ENCODE peak calls at places on chromosomes 2 and 18, in ten cellular contexts. One of them, this sample, is unnamed.

GRCh38 chr2:219714681-219715080 is 87.3 kb downstream of the SLC4A3 start:
- DNase-seq in stimulated activated CD4-positive, alpha-beta T cell treated with anti-CD3 and anti-CD28 coated beads, Interleukin-12 subunit alpha, Interleukin-12 subunit beta, amount 100 ng/mL, for 24 hours: no peak
- DNase-seq in NCI-H1092 treated with DMSO at 0.1 percent for 48 hours: no peak
- DNase-seq in CD8-positive, alpha-beta memory T cell: no peak
- DNase-seq in activated T-cell treated with anti-CD3 and anti-CD28 coated beads for 1 hour: no peak
- DNase-seq in GM04504: no peak
- DNase-seq in transverse colon: no peak
- DNase-seq in Peyer's patch: no peak
- DNase-seq in NCI-H2107: no peak
- DNase-seq in amniotic stem cell: no peak
- DNase-seq in this sample: no peak

GRCh38 chr2:216596234-216596985 is 36.8 kb upstream of the IGFBP2 start:
- DNase-seq in stimulated activated CD4-positive, alpha-beta T cell treated with anti-CD3 and anti-CD28 coated beads, Interleukin-12 subunit alpha, Interleukin-12 subunit beta, amount 100 ng/mL, for 24 hours: no peak
- DNase-seq in NCI-H1092 treated with DMSO at 0.1 percent for 48 hours: peak; percentile 33
- DNase-seq in CD8-positive, alpha-beta memory T cell: no peak
- DNase-seq in activated T-cell treated with anti-CD3 and anti-CD28 coated beads for 1 hour: no peak
- DNase-seq in GM04504: peak; percentile 92
- DNase-seq in transverse colon: no peak
- DNase-seq in Peyer's patch: no peak
- DNase-seq in NCI-H2107: no peak
- DNase-seq in amniotic stem cell: peak; percentile 28
- DNase-seq in this sample: no peak

GRCh38 chr2:72041638-72042111 is 106.0 kb downstream of the CYP26B1 start:
- DNase-seq in stimulated activated CD4-positive, alpha-beta T cell treated with anti-CD3 and anti-CD28 coated beads, Interleukin-12 subunit alpha, Interleukin-12 subunit beta, amount 100 ng/mL, for 24 hours: no peak
- DNase-seq in NCI-H1092 treated with DMSO at 0.1 percent for 48 hours: no peak
- DNase-seq in CD8-positive, alpha-beta memory T cell: no peak
- DNase-seq in activated T-cell treated with anti-CD3 and anti-CD28 coated beads for 1 hour: no peak
- DNase-seq in GM04504: no peak
- DNase-seq in transverse colon: no peak
- DNase-seq in Peyer's patch: no peak
- DNase-seq in NCI-H2107: no peak
- DNase-seq in amniotic stem cell: no peak
- DNase-seq in this sample: no peak

GRCh38 chr2:226639550-226639949 is 160.1 kb downstream of the IRS1 start:
- DNase-seq in stimulated activated CD4-positive, alpha-beta T cell treated with anti-CD3 and anti-CD28 coated beads, Interleukin-12 subunit alpha, Interleukin-12 subunit beta, amount 100 ng/mL, for 24 hours: no peak
- DNase-seq in NCI-H1092 treated with DMSO at 0.1 percent for 48 hours: no peak
- DNase-seq in CD8-positive, alpha-beta memory T cell: no peak
- DNase-seq in activated T-cell treated with anti-CD3 and anti-CD28 coated beads for 1 hour: no peak
- DNase-seq in GM04504: no peak
- DNase-seq in transverse colon: no peak
- DNase-seq in Peyer's patch: no peak
- DNase-seq in NCI-H2107: no peak
- DNase-seq in amniotic stem cell: no peak
- DNase-seq in this sample: no peak

GRCh38 chr2:99652862-99653261 is 163.0 kb upstream of the REV1 start:
- DNase-seq in stimulated activated CD4-positive, alpha-beta T cell treated with anti-CD3 and anti-CD28 coated beads, Interleukin-12 subunit alpha, Interleukin-12 subunit beta, amount 100 ng/mL, for 24 hours: no peak
- DNase-seq in NCI-H1092 treated with DMSO at 0.1 percent for 48 hours: no peak
- DNase-seq in CD8-positive, alpha-beta memory T cell: no peak
- DNase-seq in activated T-cell treated with anti-CD3 and anti-CD28 coated beads for 1 hour: no peak
- DNase-seq in GM04504: no peak
- DNase-seq in transverse colon: no peak
- DNase-seq in Peyer's patch: no peak
- DNase-seq in NCI-H2107: no peak
- DNase-seq in amniotic stem cell: no peak
- DNase-seq in this sample: no peak

GRCh38 chr18:58135170-58135569 is 91.1 kb downstream of the NEDD4L start:
- DNase-seq in stimulated activated CD4-positive, alpha-beta T cell treated with anti-CD3 and anti-CD28 coated beads, Interleukin-12 subunit alpha, Interleukin-12 subunit beta, amount 100 ng/mL, for 24 hours: no peak
- DNase-seq in NCI-H1092 treated with DMSO at 0.1 percent for 48 hours: no peak
- DNase-seq in CD8-positive, alpha-beta memory T cell: no peak
- DNase-seq in activated T-cell treated with anti-CD3 and anti-CD28 coated beads for 1 hour: no peak
- DNase-seq in GM04504: peak; percentile 85
- DNase-seq in transverse colon: peak; percentile 4
- DNase-seq in Peyer's patch: no peak
- DNase-seq in NCI-H2107: no peak
- DNase-seq in amniotic stem cell: no peak
- DNase-seq in this sample: no peak

GRCh38 chr18:43159091-43159490 is 43.6 kb upstream of the RIT2 start:
- DNase-seq in stimulated activated CD4-positive, alpha-beta T cell treated with anti-CD3 and anti-CD28 coated beads, Interleukin-12 subunit alpha, Interleukin-12 subunit beta, amount 100 ng/mL, for 24 hours: no peak
- DNase-seq in NCI-H1092 treated with DMSO at 0.1 percent for 48 hours: peak; percentile 82
- DNase-seq in CD8-positive, alpha-beta memory T cell: no peak
- DNase-seq in activated T-cell treated with anti-CD3 and anti-CD28 coated beads for 1 hour: no peak
- DNase-seq in GM04504: no peak
- DNase-seq in transverse colon: no peak
- DNase-seq in Peyer's patch: no peak
- DNase-seq in NCI-H2107: no peak
- DNase-seq in amniotic stem cell: no peak
- DNase-seq in this sample: no peak

GRCh38 chr18:66473882-66474281 is 130.0 kb downstream of the CDH19 start:
- DNase-seq in stimulated activated CD4-positive, alpha-beta T cell treated with anti-CD3 and anti-CD28 coated beads, Interleukin-12 subunit alpha, Interleukin-12 subunit beta, amount 100 ng/mL, for 24 hours: no peak
- DNase-seq in NCI-H1092 treated with DMSO at 0.1 percent for 48 hours: no peak
- DNase-seq in CD8-positive, alpha-beta memory T cell: no peak
- DNase-seq in activated T-cell treated with anti-CD3 and anti-CD28 coated beads for 1 hour: no peak
- DNase-seq in GM04504: no peak
- DNase-seq in transverse colon: no peak
- DNase-seq in Peyer's patch: no peak
- DNase-seq in NCI-H2107: no peak
- DNase-seq in amniotic stem cell: no peak
- DNase-seq in this sample: no peak

GRCh38 chr2:239706407-239706806 is 305.6 kb upstream of the HDAC4 start:
- DNase-seq in stimulated activated CD4-positive, alpha-beta T cell treated with anti-CD3 and anti-CD28 coated beads, Interleukin-12 subunit alpha, Interleukin-12 subunit beta, amount 100 ng/mL, for 24 hours: no peak
- DNase-seq in NCI-H1092 treated with DMSO at 0.1 percent for 48 hours: no peak
- DNase-seq in CD8-positive, alpha-beta memory T cell: no peak
- DNase-seq in activated T-cell treated with anti-CD3 and anti-CD28 coated beads for 1 hour: no peak
- DNase-seq in GM04504: no peak
- DNase-seq in transverse colon: no peak
- DNase-seq in Peyer's patch: peak; percentile 25
- DNase-seq in NCI-H2107: no peak
- DNase-seq in amniotic stem cell: no peak
- DNase-seq in this sample: no peak

GRCh38 chr2:145404690-145405089 is 884.8 kb upstream of the ZEB2 start:
- DNase-seq in stimulated activated CD4-positive, alpha-beta T cell treated with anti-CD3 and anti-CD28 coated beads, Interleukin-12 subunit alpha, Interleukin-12 subunit beta, amount 100 ng/mL, for 24 hours: no peak
- DNase-seq in NCI-H1092 treated with DMSO at 0.1 percent for 48 hours: no peak
- DNase-seq in CD8-positive, alpha-beta memory T cell: no peak
- DNase-seq in activated T-cell treated with anti-CD3 and anti-CD28 coated beads for 1 hour: no peak
- DNase-seq in GM04504: no peak
- DNase-seq in transverse colon: no peak
- DNase-seq in Peyer's patch: no peak
- DNase-seq in NCI-H2107: no peak
- DNase-seq in amniotic stem cell: no peak
- DNase-seq in this sample: no peak

GRCh38 chr2:110794951-110795350 is 62.6 kb downstream of the ACOXL start:
- DNase-seq in stimulated activated CD4-positive, alpha-beta T cell treated with anti-CD3 and anti-CD28 coated beads, Interleukin-12 subunit alpha, Interleukin-12 subunit beta, amount 100 ng/mL, for 24 hours: no peak
- DNase-seq in NCI-H1092 treated with DMSO at 0.1 percent for 48 hours: no peak
- DNase-seq in CD8-positive, alpha-beta memory T cell: no peak
- DNase-seq in activated T-cell treated with anti-CD3 and anti-CD28 coated beads for 1 hour: no peak
- DNase-seq in GM04504: no peak
- DNase-seq in transverse colon: no peak
- DNase-seq in Peyer's patch: no peak
- DNase-seq in NCI-H2107: no peak
- DNase-seq in amniotic stem cell: no peak
- DNase-seq in this sample: no peak

GRCh38 chr2:203328735-203329549 is 748 bp downstream of the ABI2 start:
- DNase-seq in stimulated activated CD4-positive, alpha-beta T cell treated with anti-CD3 and anti-CD28 coated beads, Interleukin-12 subunit alpha, Interleukin-12 subunit beta, amount 100 ng/mL, for 24 hours: peak; percentile 37
- DNase-seq in NCI-H1092 treated with DMSO at 0.1 percent for 48 hours: peak; percentile 53
- DNase-seq in CD8-positive, alpha-beta memory T cell: peak; percentile 49
- DNase-seq in activated T-cell treated with anti-CD3 and anti-CD28 coated beads for 1 hour: peak; percentile 8
- DNase-seq in GM04504: no peak
- DNase-seq in transverse colon: peak; percentile 30
- DNase-seq in Peyer's patch: peak; percentile 57
- DNase-seq in NCI-H2107: no peak
- DNase-seq in amniotic stem cell: peak; percentile 45
- DNase-seq in this sample: peak; percentile 16

GRCh38 chr2:20479835-20480234 is 33.0 kb downstream of the RHOB start:
- DNase-seq in stimulated activated CD4-positive, alpha-beta T cell treated with anti-CD3 and anti-CD28 coated beads, Interleukin-12 subunit alpha, Interleukin-12 subunit beta, amount 100 ng/mL, for 24 hours: no peak
- DNase-seq in NCI-H1092 treated with DMSO at 0.1 percent for 48 hours: no peak
- DNase-seq in CD8-positive, alpha-beta memory T cell: no peak
- DNase-seq in activated T-cell treated with anti-CD3 and anti-CD28 coated beads for 1 hour: no peak
- DNase-seq in GM04504: no peak
- DNase-seq in transverse colon: no peak
- DNase-seq in Peyer's patch: no peak
- DNase-seq in NCI-H2107: no peak
- DNase-seq in amniotic stem cell: no peak
- DNase-seq in this sample: no peak

GRCh38 chr2:223587301-223587700 is 14.9 kb downstream of the SCG2 start:
- DNase-seq in stimulated activated CD4-positive, alpha-beta T cell treated with anti-CD3 and anti-CD28 coated beads, Interleukin-12 subunit alpha, Interleukin-12 subunit beta, amount 100 ng/mL, for 24 hours: no peak
- DNase-seq in NCI-H1092 treated with DMSO at 0.1 percent for 48 hours: no peak
- DNase-seq in CD8-positive, alpha-beta memory T cell: no peak
- DNase-seq in activated T-cell treated with anti-CD3 and anti-CD28 coated beads for 1 hour: no peak
- DNase-seq in GM04504: no peak
- DNase-seq in transverse colon: no peak
- DNase-seq in Peyer's patch: no peak
- DNase-seq in NCI-H2107: no peak
- DNase-seq in amniotic stem cell: no peak
- DNase-seq in this sample: no peak

GRCh38 chr2:207161724-207162123 is 4.0 kb downstream of the KLF7 start:
- DNase-seq in stimulated activated CD4-positive, alpha-beta T cell treated with anti-CD3 and anti-CD28 coated beads, Interleukin-12 subunit alpha, Interleukin-12 subunit beta, amount 100 ng/mL, for 24 hours: no peak
- DNase-seq in NCI-H1092 treated with DMSO at 0.1 percent for 48 hours: no peak
- DNase-seq in CD8-positive, alpha-beta memory T cell: no peak
- DNase-seq in activated T-cell treated with anti-CD3 and anti-CD28 coated beads for 1 hour: no peak
- DNase-seq in GM04504: peak; percentile 55
- DNase-seq in transverse colon: no peak
- DNase-seq in Peyer's patch: no peak
- DNase-seq in NCI-H2107: no peak
- DNase-seq in amniotic stem cell: no peak
- DNase-seq in this sample: no peak

GRCh38 chr2:191631754-191632153 is 46.2 kb upstream of the NABP1 start:
- DNase-seq in stimulated activated CD4-positive, alpha-beta T cell treated with anti-CD3 and anti-CD28 coated beads, Interleukin-12 subunit alpha, Interleukin-12 subunit beta, amount 100 ng/mL, for 24 hours: no peak
- DNase-seq in NCI-H1092 treated with DMSO at 0.1 percent for 48 hours: no peak
- DNase-seq in CD8-positive, alpha-beta memory T cell: no peak
- DNase-seq in activated T-cell treated with anti-CD3 and anti-CD28 coated beads for 1 hour: no peak
- DNase-seq in GM04504: peak; percentile 68
- DNase-seq in transverse colon: peak; percentile 41
- DNase-seq in Peyer's patch: no peak
- DNase-seq in NCI-H2107: no peak
- DNase-seq in amniotic stem cell: no peak
- DNase-seq in this sample: no peak

GRCh38 chr2:221446140-221446539 is 126.0 kb downstream of the EPHA4 start:
- DNase-seq in stimulated activated CD4-positive, alpha-beta T cell treated with anti-CD3 and anti-CD28 coated beads, Interleukin-12 subunit alpha, Interleukin-12 subunit beta, amount 100 ng/mL, for 24 hours: no peak
- DNase-seq in NCI-H1092 treated with DMSO at 0.1 percent for 48 hours: no peak
- DNase-seq in CD8-positive, alpha-beta memory T cell: no peak
- DNase-seq in activated T-cell treated with anti-CD3 and anti-CD28 coated beads for 1 hour: no peak
- DNase-seq in GM04504: no peak
- DNase-seq in transverse colon: no peak
- DNase-seq in Peyer's patch: no peak
- DNase-seq in NCI-H2107: no peak
- DNase-seq in amniotic stem cell: no peak
- DNase-seq in this sample: no peak

GRCh38 chr2:241935314-241935713 is 65.8 kb downstream of the RTP5 start:
- DNase-seq in stimulated activated CD4-positive, alpha-beta T cell treated with anti-CD3 and anti-CD28 coated beads, Interleukin-12 subunit alpha, Interleukin-12 subunit beta, amount 100 ng/mL, for 24 hours: no peak
- DNase-seq in NCI-H1092 treated with DMSO at 0.1 percent for 48 hours: no peak
- DNase-seq in CD8-positive, alpha-beta memory T cell: no peak
- DNase-seq in activated T-cell treated with anti-CD3 and anti-CD28 coated beads for 1 hour: no peak
- DNase-seq in GM04504: peak; percentile 46
- DNase-seq in transverse colon: no peak
- DNase-seq in Peyer's patch: no peak
- DNase-seq in NCI-H2107: no peak
- DNase-seq in amniotic stem cell: peak; percentile 69
- DNase-seq in this sample: no peak

GRCh38 chr18:79786781-79787526 is 10.8 kb upstream of the KCNG2 start:
- DNase-seq in stimulated activated CD4-positive, alpha-beta T cell treated with anti-CD3 and anti-CD28 coated beads, Interleukin-12 subunit alpha, Interleukin-12 subunit beta, amount 100 ng/mL, for 24 hours: no peak
- DNase-seq in NCI-H1092 treated with DMSO at 0.1 percent for 48 hours: no peak
- DNase-seq in CD8-positive, alpha-beta memory T cell: peak; percentile 29
- DNase-seq in activated T-cell treated with anti-CD3 and anti-CD28 coated beads for 1 hour: no peak
- DNase-seq in GM04504: peak; percentile 10
- DNase-seq in transverse colon: no peak
- DNase-seq in Peyer's patch: no peak
- DNase-seq in NCI-H2107: no peak
- DNase-seq in amniotic stem cell: no peak
- DNase-seq in this sample: no peak

GRCh38 chr2:178476477-178476876 is 1.9 kb downstream of the FKBP7 start:
- DNase-seq in stimulated activated CD4-positive, alpha-beta T cell treated with anti-CD3 and anti-CD28 coated beads, Interleukin-12 subunit alpha, Interleukin-12 subunit beta, amount 100 ng/mL, for 24 hours: no peak
- DNase-seq in NCI-H1092 treated with DMSO at 0.1 percent for 48 hours: no peak
- DNase-seq in CD8-positive, alpha-beta memory T cell: no peak
- DNase-seq in activated T-cell treated with anti-CD3 and anti-CD28 coated beads for 1 hour: no peak
- DNase-seq in GM04504: no peak
- DNase-seq in transverse colon: no peak
- DNase-seq in Peyer's patch: no peak
- DNase-seq in NCI-H2107: no peak
- DNase-seq in amniotic stem cell: no peak
- DNase-seq in this sample: no peak

GRCh38 chr2:144132357-144132756 is 387.6 kb downstream of the ZEB2 start:
- DNase-seq in stimulated activated CD4-positive, alpha-beta T cell treated with anti-CD3 and anti-CD28 coated beads, Interleukin-12 subunit alpha, Interleukin-12 subunit beta, amount 100 ng/mL, for 24 hours: no peak
- DNase-seq in NCI-H1092 treated with DMSO at 0.1 percent for 48 hours: no peak
- DNase-seq in CD8-positive, alpha-beta memory T cell: no peak
- DNase-seq in activated T-cell treated with anti-CD3 and anti-CD28 coated beads for 1 hour: no peak
- DNase-seq in GM04504: no peak
- DNase-seq in transverse colon: no peak
- DNase-seq in Peyer's patch: no peak
- DNase-seq in NCI-H2107: no peak
- DNase-seq in amniotic stem cell: no peak
- DNase-seq in this sample: no peak

GRCh38 chr2:157672129-157672528 is 43.5 kb upstream of the ACVR1C start:
- DNase-seq in stimulated activated CD4-positive, alpha-beta T cell treated with anti-CD3 and anti-CD28 coated beads, Interleukin-12 subunit alpha, Interleukin-12 subunit beta, amount 100 ng/mL, for 24 hours: no peak
- DNase-seq in NCI-H1092 treated with DMSO at 0.1 percent for 48 hours: no peak
- DNase-seq in CD8-positive, alpha-beta memory T cell: no peak
- DNase-seq in activated T-cell treated with anti-CD3 and anti-CD28 coated beads for 1 hour: no peak
- DNase-seq in GM04504: no peak
- DNase-seq in transverse colon: no peak
- DNase-seq in Peyer's patch: no peak
- DNase-seq in NCI-H2107: no peak
- DNase-seq in amniotic stem cell: no peak
- DNase-seq in this sample: no peak

GRCh38 chr2:30475542-30475941 is 28.5 kb downstream of the LCLAT1 start:
- DNase-seq in stimulated activated CD4-positive, alpha-beta T cell treated with anti-CD3 and anti-CD28 coated beads, Interleukin-12 subunit alpha, Interleukin-12 subunit beta, amount 100 ng/mL, for 24 hours: no peak
- DNase-seq in NCI-H1092 treated with DMSO at 0.1 percent for 48 hours: no peak
- DNase-seq in CD8-positive, alpha-beta memory T cell: no peak
- DNase-seq in activated T-cell treated with anti-CD3 and anti-CD28 coated beads for 1 hour: no peak
- DNase-seq in GM04504: no peak
- DNase-seq in transverse colon: no peak
- DNase-seq in Peyer's patch: no peak
- DNase-seq in NCI-H2107: no peak
- DNase-seq in amniotic stem cell: no peak
- DNase-seq in this sample: no peak

GRCh38 chr2:226308981-226309380 is 490.6 kb downstream of the IRS1 start:
- DNase-seq in stimulated activated CD4-positive, alpha-beta T cell treated with anti-CD3 and anti-CD28 coated beads, Interleukin-12 subunit alpha, Interleukin-12 subunit beta, amount 100 ng/mL, for 24 hours: no peak
- DNase-seq in NCI-H1092 treated with DMSO at 0.1 percent for 48 hours: no peak
- DNase-seq in CD8-positive, alpha-beta memory T cell: no peak
- DNase-seq in activated T-cell treated with anti-CD3 and anti-CD28 coated beads for 1 hour: no peak
- DNase-seq in GM04504: peak; percentile 93
- DNase-seq in transverse colon: no peak
- DNase-seq in Peyer's patch: no peak
- DNase-seq in NCI-H2107: no peak
- DNase-seq in amniotic stem cell: no peak
- DNase-seq in this sample: no peak

GRCh38 chr18:80037869-80038630 is 3.8 kb downstream of the RBFA start:
- DNase-seq in stimulated activated CD4-positive, alpha-beta T cell treated with anti-CD3 and anti-CD28 coated beads, Interleukin-12 subunit alpha, Interleukin-12 subunit beta, amount 100 ng/mL, for 24 hours: no peak
- DNase-seq in NCI-H1092 treated with DMSO at 0.1 percent for 48 hours: no peak
- DNase-seq in CD8-positive, alpha-beta memory T cell: no peak
- DNase-seq in activated T-cell treated with anti-CD3 and anti-CD28 coated beads for 1 hour: no peak
- DNase-seq in GM04504: no peak
- DNase-seq in transverse colon: no peak
- DNase-seq in Peyer's patch: no peak
- DNase-seq in NCI-H2107: no peak
- DNase-seq in amniotic stem cell: no peak
- DNase-seq in this sample: no peak

GRCh38 chr2:160315337-160315736 is 115.3 kb upstream of the ITGB6 start:
- DNase-seq in stimulated activated CD4-positive, alpha-beta T cell treated with anti-CD3 and anti-CD28 coated beads, Interleukin-12 subunit alpha, Interleukin-12 subunit beta, amount 100 ng/mL, for 24 hours: no peak
- DNase-seq in NCI-H1092 treated with DMSO at 0.1 percent for 48 hours: no peak
- DNase-seq in CD8-positive, alpha-beta memory T cell: no peak
- DNase-seq in activated T-cell treated with anti-CD3 and anti-CD28 coated beads for 1 hour: no peak
- DNase-seq in GM04504: no peak
- DNase-seq in transverse colon: no peak
- DNase-seq in Peyer's patch: no peak
- DNase-seq in NCI-H2107: no peak
- DNase-seq in amniotic stem cell: no peak
- DNase-seq in this sample: no peak

GRCh38 chr18:67496469-67496868 is 20.1 kb downstream of the DSEL start:
- DNase-seq in stimulated activated CD4-positive, alpha-beta T cell treated with anti-CD3 and anti-CD28 coated beads, Interleukin-12 subunit alpha, Interleukin-12 subunit beta, amount 100 ng/mL, for 24 hours: no peak
- DNase-seq in NCI-H1092 treated with DMSO at 0.1 percent for 48 hours: no peak
- DNase-seq in CD8-positive, alpha-beta memory T cell: no peak
- DNase-seq in activated T-cell treated with anti-CD3 and anti-CD28 coated beads for 1 hour: no peak
- DNase-seq in GM04504: no peak
- DNase-seq in transverse colon: no peak
- DNase-seq in Peyer's patch: no peak
- DNase-seq in NCI-H2107: no peak
- DNase-seq in amniotic stem cell: no peak
- DNase-seq in this sample: no peak

GRCh38 chr2:37439131-37439642 is 94.8 kb downstream of the QPCT start:
- DNase-seq in stimulated activated CD4-positive, alpha-beta T cell treated with anti-CD3 and anti-CD28 coated beads, Interleukin-12 subunit alpha, Interleukin-12 subunit beta, amount 100 ng/mL, for 24 hours: no peak
- DNase-seq in NCI-H1092 treated with DMSO at 0.1 percent for 48 hours: no peak
- DNase-seq in CD8-positive, alpha-beta memory T cell: no peak
- DNase-seq in activated T-cell treated with anti-CD3 and anti-CD28 coated beads for 1 hour: no peak
- DNase-seq in GM04504: no peak
- DNase-seq in transverse colon: no peak
- DNase-seq in Peyer's patch: no peak
- DNase-seq in NCI-H2107: no peak
- DNase-seq in amniotic stem cell: no peak
- DNase-seq in this sample: no peak

This sample was measured in GOT3.